ENCODE peak calls at places on chromosomes 6 and 20, in six cellular contexts. X is GM20000, K is fibroblast of pulmonary artery, B is neural crest cell, W is dorsolateral prefrontal cortex, Q is heart right ventricle. E is an unnamed sample.

GRCh38 chr6:139201378-139201777 is 66.5 kb downstream of the HECA start:
- DNase-seq in X (no peak), K (no peak), B (no peak), W (no peak), Q (no peak), E (no peak)

GRCh38 chr6:74408844-74409243 is 712.8 kb downstream of the CD109 start:
- DNase-seq in X (no peak), K (peak), B (no peak), W (no peak), Q (no peak), E (no peak)

GRCh38 chr6:98118357-98119045 is 715.9 kb upstream of the POU3F2 start:
- DNase-seq in X (no peak), K (no peak), B (no peak), W (no peak), Q (no peak), E (no peak)

GRCh38 chr6:10418862-10419748 is 4.2 kb upstream of the TFAP2A start:
- DNase-seq in X (peak), K (no peak), B (no peak), W (no peak), Q (no peak), E (no peak)

GRCh38 chr6:6195080-6195479 is 125.4 kb downstream of the F13A1 start:
- DNase-seq in X (no peak), K (no peak), B (no peak), W (no peak), Q (no peak), E (no peak)

GRCh38 chr6:15443119-15443518 is 197.2 kb downstream of the JARID2 start:
- DNase-seq in X (no peak), K (peak), B (no peak), W (no peak), Q (no peak), E (no peak)

GRCh38 chr6:159654483-159655098 is 38.5 kb downstream of the SOD2 start:
- DNase-seq in X (peak), K (peak), B (no peak), W (no peak), Q (no peak), E (no peak)

GRCh38 chr6:20202070-20202658 is 10.1 kb downstream of the MBOAT1 start:
- DNase-seq in X (peak), K (peak), B (no peak), W (no peak), Q (no peak), E (no peak)

GRCh38 chr6:158405933-158406332 is 93.7 kb downstream of the TULP4 start:
- DNase-seq in X (no peak), K (no peak), B (no peak), W (no peak), Q (no peak), E (no peak)

GRCh38 chr6:170210651-170211403 is 80.1 kb downstream of the DLL1 start:
- DNase-seq in X (no peak), K (no peak), B (no peak), W (no peak), Q (no peak), E (no peak)

GRCh38 chr20:47854687-47855212 is 69.5 kb upstream of the SULF2 start:
- DNase-seq in X (peak), K (peak), B (peak), W (no peak), Q (no peak), E (peak)

GRCh38 chr20:37758332-37758731 is 64.5 kb downstream of the CTNNBL1 start:
- DNase-seq in X (no peak), K (no peak), B (no peak), W (no peak), Q (no peak), E (no peak)

GRCh38 chr6:81814365-81815109 is 62.1 kb upstream of the TENT5A start:
- DNase-seq in X (no peak), K (peak), B (no peak), W (no peak), Q (no peak), E (no peak)

GRCh38 chr6:88730602-88731001 is 232.8 kb downstream of the RNGTT start:
- DNase-seq in X (no peak), K (peak), B (no peak), W (no peak), Q (no peak), E (no peak)

GRCh38 chr6:169851641-169852503 is 100.5 kb downstream of the ERMARD start:
- DNase-seq in X (no peak), K (peak), B (no peak), W (no peak), Q (peak), E (no peak)

GRCh38 chr20:8855315-8855714 is 213.6 kb upstream of the PLCB4 start:
- DNase-seq in X (no peak), K (peak), B (no peak), W (no peak), Q (peak), E (no peak)

GRCh38 chr6:54188832-54189231 is 77.6 kb downstream of the MLIP start:
- DNase-seq in X (no peak), K (peak), B (no peak), W (no peak), Q (no peak), E (no peak)

GRCh38 chr6:88804701-88805100 is 158.7 kb downstream of the RNGTT start:
- DNase-seq in X (no peak), K (no peak), B (no peak), W (no peak), Q (no peak), E (no peak)

DNA sequence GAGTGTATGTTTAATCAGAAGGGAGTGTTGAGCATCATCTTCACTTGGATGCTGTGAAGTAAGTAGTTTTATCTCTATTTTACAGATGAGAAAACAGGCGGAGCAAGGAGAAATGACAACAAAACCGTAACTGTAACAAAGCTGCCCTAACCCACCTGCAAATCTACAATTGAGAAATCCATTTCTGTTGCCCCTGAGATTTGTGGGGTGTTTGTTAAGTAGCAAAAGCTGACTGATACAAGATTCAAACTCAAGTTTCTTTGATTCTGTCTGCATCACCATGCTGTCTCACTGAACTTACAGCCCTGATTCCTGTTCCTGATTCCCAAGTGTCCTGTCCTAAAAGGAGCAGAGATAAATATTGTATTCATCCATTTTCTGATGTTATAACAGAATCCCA is 7.3 kb upstream of the SYS1 start:
- DNase-seq in X (no peak), K (no peak), B (no peak), W (no peak), Q (no peak), E (no peak)
- TF ChIP-seq CTCF in X (no peak), K (no peak), B (no peak), W (no peak), Q (no peak), E (no peak)

DNA sequence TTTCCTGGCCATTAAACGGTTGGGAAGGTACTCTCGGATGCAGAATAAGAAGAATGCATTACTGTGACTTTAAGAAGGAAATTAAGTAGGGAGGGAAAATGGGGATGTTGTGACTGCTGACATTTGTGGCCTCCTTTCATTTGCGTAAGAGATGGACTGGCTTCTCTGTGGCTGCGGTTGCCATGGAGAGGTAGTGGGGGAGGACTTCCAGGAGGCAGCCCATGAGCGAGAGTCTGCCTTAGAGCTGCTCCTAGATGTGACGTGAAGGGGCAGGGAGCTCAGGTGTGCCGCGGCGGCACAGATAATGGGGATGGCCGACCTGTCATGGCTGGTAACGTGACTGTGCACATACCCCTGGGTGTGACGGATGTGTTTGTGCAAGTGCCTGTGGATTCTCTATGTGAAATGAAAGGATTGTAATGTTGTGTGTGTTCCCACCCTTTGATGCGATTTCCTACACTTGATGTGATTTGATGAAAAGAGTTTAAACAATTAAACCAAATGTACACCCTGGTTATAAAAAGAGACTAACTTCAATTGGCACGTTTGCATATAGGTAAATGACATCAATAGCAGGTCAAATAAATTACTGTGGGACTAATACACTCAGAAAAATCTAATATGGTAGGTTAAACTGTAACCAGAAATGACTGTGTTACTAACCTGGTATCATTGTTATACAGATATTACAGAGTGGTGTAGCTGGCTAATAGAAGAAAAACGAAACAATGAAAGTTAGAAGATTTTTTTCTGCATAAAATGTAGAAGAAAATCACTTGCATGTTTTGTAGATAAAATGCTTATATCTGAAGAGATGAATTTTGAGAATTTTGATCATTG is 48.9 kb downstream of the HIVEP1 start:
- DNase-seq in X (peak), K (peak), B (peak), W (peak), Q (peak), E (peak)
- TF ChIP-seq CTCF in X (no peak), K (no peak), B (no peak), W (no peak), Q (no peak), E (no peak)

DNA sequence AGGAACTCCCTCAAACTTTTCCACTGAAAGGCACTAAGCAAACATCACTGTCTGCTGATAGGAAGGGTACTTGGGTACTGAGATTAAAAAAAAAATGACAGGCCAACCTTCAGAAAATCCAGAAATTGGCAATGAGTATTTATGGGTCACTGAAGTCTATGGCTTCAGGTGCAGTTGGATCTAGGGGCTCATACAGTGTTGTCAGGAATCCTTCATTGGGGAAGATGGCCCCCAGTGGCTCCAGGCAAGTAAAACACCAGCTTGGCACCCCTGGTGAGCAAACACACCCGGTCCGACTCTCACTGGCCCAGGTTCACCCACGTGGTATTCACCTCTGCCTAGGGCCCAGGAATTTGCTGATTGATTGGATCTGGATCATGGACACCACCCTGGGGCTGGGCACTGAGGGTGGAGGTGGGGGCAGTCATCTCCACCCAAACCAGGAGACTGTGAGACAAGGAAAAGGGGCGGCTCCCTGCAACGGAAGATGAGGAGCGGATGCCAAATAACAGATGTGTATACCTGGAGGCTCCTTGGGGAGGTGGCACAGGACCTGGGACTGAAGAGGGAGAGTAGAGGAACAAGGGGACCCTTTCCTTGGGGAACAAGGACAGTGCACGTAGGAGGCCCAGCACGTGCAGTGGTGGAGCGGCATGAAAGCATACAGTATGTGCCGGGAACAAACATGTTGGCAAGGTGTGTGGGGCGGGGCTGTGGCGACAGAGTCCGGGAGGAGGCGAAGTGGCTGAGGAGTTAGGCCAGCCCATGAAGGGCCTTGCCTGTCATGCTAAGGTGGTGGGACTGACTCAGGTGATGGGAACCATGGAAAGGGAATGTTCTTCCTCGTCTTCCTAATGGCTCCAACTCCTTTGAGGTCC is 4.7 kb downstream of the SLC2A10 start:
- DNase-seq in X (no peak), K (no peak), B (no peak), W (no peak), Q (no peak), E (no peak)
- TF ChIP-seq CTCF in X (no peak), K (no peak), B (no peak), W (no peak), Q (no peak), E (no peak)

DNA sequence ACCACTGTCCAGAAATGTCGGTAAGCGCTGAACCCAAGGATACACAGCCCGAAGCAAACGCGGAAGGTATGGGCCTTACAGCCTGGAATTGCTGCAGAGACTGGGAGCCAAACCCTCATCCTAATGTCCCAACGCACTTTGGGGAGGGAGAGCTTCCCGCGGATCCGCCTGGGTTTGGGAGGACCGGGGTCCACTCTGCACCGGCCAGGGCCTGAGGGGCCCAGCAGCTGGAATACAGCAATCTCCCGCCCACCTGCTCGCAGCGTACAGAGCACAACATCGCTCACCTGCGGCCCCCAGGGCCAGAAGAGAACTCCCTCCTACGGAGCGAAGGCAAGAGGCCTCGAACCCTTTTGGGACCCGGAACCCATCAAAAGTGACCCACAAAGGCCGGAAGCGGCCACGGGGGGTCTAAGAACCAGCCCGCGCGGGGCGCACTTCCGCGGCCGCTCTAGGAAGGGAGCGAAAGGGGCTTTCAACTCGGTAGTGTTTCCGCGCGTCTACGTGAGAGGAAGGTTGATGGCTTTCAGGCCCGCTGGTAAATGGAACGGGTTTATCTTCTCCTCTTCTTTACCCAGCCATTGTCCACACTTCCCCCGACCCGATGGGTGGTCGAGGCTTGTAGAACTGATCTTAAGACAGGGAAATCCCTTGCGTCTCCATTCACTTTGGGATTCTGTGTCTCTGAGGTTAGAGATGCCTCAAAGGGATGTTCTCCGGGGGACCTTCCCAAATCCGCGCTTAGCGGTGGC is at the start of gene ZSCAN12:
- DNase-seq in X (peak), K (peak), B (peak), W (peak), Q (peak), E (peak)
- TF ChIP-seq CTCF in X (peak), K (peak), B (peak), W (peak), Q (peak), E (peak)

GRCh38 chr20:32637738-32638137 is 36.0 kb downstream of the C20orf203 start:
- DNase-seq in X (no peak), K (no peak), B (no peak), W (no peak), Q (no peak), E (no peak)

GRCh38 chr20:32637311-32637710 is 36.4 kb downstream of the C20orf203 start:
- DNase-seq in X (no peak), K (no peak), B (no peak), W (no peak), Q (no peak), E (no peak)

GRCh38 chr20:32639284-32639683 is 34.5 kb downstream of the C20orf203 start:
- DNase-seq in X (no peak), K (no peak), B (no peak), W (no peak), Q (no peak), E (no peak)

GRCh38 chr20:32636821-32637220 is 36.9 kb downstream of the C20orf203 start:
- DNase-seq in X (no peak), K (no peak), B (no peak), W (no peak), Q (no peak), E (no peak)

DNA sequence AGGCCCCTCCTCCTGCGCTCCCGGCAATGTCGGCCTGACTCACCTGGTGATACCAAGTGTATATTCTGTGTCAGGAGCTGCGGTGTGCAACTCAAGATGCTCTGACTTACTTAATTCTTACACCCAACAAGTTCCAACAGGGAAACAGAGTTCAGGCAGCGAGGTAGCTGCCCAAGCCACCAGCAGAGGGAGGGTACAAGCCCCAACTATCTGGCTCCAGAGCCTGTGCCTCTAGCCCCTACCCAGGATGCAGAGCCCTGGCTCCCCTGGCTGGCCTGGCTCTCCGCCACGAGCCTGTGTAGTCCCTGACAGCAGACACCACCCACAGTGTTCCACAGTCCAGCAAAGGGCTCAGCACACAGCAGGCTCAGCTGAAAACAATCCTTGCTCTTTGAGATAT is 34.9 kb downstream of the C20orf203 start:
- DNase-seq in X (no peak), K (peak), B (no peak), W (no peak), Q (peak), E (no peak)
- TF ChIP-seq CTCF in X (no peak), K (peak), B (peak), W (no peak), Q (no peak), E (no peak)

GRCh38 chr20:62978559-62978938 is 26.0 kb downstream of the SLC17A9 start:
- DNase-seq in X (no peak), K (no peak), B (no peak), W (no peak), Q (no peak), E (no peak)

GRCh38 chr20:62979876-62980373 is 26.8 kb downstream of the BHLHE23 start:
- DNase-seq in X (no peak), K (no peak), B (no peak), W (no peak), Q (no peak), E (no peak)

GRCh38 chr20:62975812-62976413 is 23.4 kb downstream of the SLC17A9 start:
- DNase-seq in X (no peak), K (no peak), B (no peak), W (no peak), Q (no peak), E (no peak)

GRCh38 chr20:62979310-62979709 is 26.8 kb downstream of the SLC17A9 start:
- DNase-seq in X (no peak), K (no peak), B (no peak), W (no peak), Q (no peak), E (no peak)

GRCh38 chr20:62977613-62978558 is 25.4 kb downstream of the SLC17A9 start:
- DNase-seq in X (peak), K (no peak), B (no peak), W (no peak), Q (no peak), E (peak)
- TF ChIP-seq CTCF in X (no peak), K (no peak), B (no peak), W (no peak), Q (no peak), E (no peak)

GRCh38 chr6:28585335-28585734 is 59.7 kb downstream of the GPX5 start:
- DNase-seq in X (no peak), K (peak), B (no peak), W (no peak), Q (no peak), E (no peak)
- TF ChIP-seq CTCF in X (no peak), K (peak), B (peak), W (no peak), Q (no peak), E (no peak)

GRCh38 chr20:50222568-50223320 is 32.1 kb downstream of the CEBPB start:
- DNase-seq in X (no peak), K (no peak), B (no peak), W (no peak), Q (no peak), E (no peak)

GRCh38 chr20:50223321-50223995 is 32.8 kb downstream of the CEBPB start:
- DNase-seq in X (no peak), K (no peak), B (no peak), W (no peak), Q (no peak), E (no peak)

GRCh38 chr20:50224052-50224451 is 33.4 kb downstream of the CEBPB start:
- DNase-seq in X (no peak), K (no peak), B (no peak), W (no peak), Q (no peak), E (no peak)

GRCh38 chr20:50226093-50226974 is 35.7 kb downstream of the CEBPB start:
- DNase-seq in X (no peak), K (peak), B (no peak), W (no peak), Q (no peak), E (peak)

DNA sequence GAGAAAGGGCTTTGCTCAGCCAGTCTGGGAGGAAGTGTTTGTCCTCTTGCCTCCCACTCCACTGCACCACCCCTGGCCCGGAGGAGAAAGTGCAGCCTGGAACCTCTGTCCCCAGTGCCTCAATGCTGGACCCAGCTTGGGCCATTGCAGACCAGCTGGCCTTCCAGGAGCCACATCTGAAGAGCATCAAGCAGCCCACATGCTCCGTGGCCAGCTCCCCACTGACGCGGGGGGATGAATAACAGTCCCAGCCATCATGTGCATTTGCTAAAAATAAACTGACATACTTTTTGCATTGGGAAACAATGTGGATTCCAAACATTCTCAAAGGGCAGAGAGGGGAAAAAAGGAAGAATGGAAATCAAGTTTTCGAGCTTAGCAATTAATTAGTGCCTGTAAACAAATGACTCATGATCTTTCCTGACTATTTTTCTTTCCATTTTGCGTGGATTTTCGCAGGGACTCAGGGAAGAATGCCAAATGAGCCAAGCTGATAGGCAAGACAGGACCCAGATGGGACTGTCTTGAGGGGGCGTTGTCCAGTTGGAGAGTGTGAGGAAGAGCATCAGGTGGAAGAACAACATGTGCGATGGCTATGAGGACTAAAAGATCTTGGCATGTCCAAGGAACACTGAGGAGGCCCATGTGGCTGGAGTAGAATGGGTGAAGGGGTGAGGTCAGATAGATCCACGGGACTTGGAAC is 34.1 kb downstream of the CEBPB start:
- DNase-seq in X (no peak), K (peak), B (no peak), W (no peak), Q (peak), E (peak)
- TF ChIP-seq CTCF in X (no peak), K (peak), B (no peak), W (no peak), Q (no peak), E (no peak)

E was measured in activated CD8-positive, alpha-beta T cell treated with anti-CD3 and anti-CD28 coated beads for 36 hours.